ENCODE peak calls at places on chromosomes 3 and 15, in four cellular contexts. D is K562, M is SK-N-SH, S is GM12878. N is an unnamed sample.

GRCh38 chr15:42730135-42730534 is 6.8 kb downstream of the CDAN1 start:
- DNase-seq in D (no peak), M (peak), S (no peak), N (no peak)

GRCh38 chr3:63662500-63662899 is 10.0 kb downstream of the SNTN start:
- DNase-seq in D (peak), M (no peak), S (no peak), N (peak)

GRCh38 chr3:188361888-188362287 is 207.9 kb downstream of the LPP start:
- DNase-seq in M (no peak), S (no peak), D (no peak), N (no peak)

GRCh38 chr3:155386817-155387403 is 93.4 kb upstream of the STRIT1 start:
- DNase-seq in D (no peak), S (no peak), M (no peak), N (no peak)

GRCh38 chr3:147413712-147414325 is 4.7 kb downstream of the ZIC1 start:
- DNase-seq in M (no peak), D (no peak), S (no peak), N (peak)

GRCh38 chr3:160707187-160707789 is 30.3 kb downstream of the ARL14 start:
- DNase-seq in D (peak), S (peak), M (peak), N (no peak)

GRCh38 chr3:5250467-5251195 is 63.1 kb downstream of the EDEM1 start:
- DNase-seq in S (no peak), D (no peak), M (peak), N (no peak)

GRCh38 chr3:87225659-87226058 is 1.4 kb upstream of the CHMP2B start:
- DNase-seq in M (no peak), S (no peak), D (no peak), N (no peak)

GRCh38 chr15:78763796-78764241 is 47.4 kb downstream of the ADAMTS7 start:
- DNase-seq in D (no peak), M (no peak), S (no peak), N (no peak)

GRCh38 chr15:57320543-57321220 is 55.6 kb upstream of the CGNL1 start:
- DNase-seq in M (no peak), S (no peak), D (peak), N (no peak)

GRCh38 chr15:85379403-85380131 is 836 bp upstream of the AKAP13 start:
- DNase-seq in M (peak), S (no peak), D (no peak), N (no peak)

GRCh38 chr15:74314897-74315438 is 52.5 kb downstream of the CYP11A1 start:
- DNase-seq in D (peak), S (no peak), M (no peak), N (no peak)

GRCh38 chr3:101865751-101866509 is 16.6 kb downstream of the NFKBIZ start:
- DNase-seq in D (peak), M (peak), S (no peak), N (peak)

GRCh38 chr3:107899996-107900651 is 190.7 kb downstream of the CD47 start:
- DNase-seq in D (no peak), S (no peak), M (no peak), N (no peak)

GRCh38 chr3:107894998-107895397 is 195.8 kb downstream of the CD47 start:
- DNase-seq in M (no peak), S (no peak), D (peak), N (no peak)

GRCh38 chr3:107892960-107893359 is 197.9 kb downstream of the CD47 start:
- DNase-seq in S (no peak), D (no peak), M (no peak), N (no peak)

DNA sequence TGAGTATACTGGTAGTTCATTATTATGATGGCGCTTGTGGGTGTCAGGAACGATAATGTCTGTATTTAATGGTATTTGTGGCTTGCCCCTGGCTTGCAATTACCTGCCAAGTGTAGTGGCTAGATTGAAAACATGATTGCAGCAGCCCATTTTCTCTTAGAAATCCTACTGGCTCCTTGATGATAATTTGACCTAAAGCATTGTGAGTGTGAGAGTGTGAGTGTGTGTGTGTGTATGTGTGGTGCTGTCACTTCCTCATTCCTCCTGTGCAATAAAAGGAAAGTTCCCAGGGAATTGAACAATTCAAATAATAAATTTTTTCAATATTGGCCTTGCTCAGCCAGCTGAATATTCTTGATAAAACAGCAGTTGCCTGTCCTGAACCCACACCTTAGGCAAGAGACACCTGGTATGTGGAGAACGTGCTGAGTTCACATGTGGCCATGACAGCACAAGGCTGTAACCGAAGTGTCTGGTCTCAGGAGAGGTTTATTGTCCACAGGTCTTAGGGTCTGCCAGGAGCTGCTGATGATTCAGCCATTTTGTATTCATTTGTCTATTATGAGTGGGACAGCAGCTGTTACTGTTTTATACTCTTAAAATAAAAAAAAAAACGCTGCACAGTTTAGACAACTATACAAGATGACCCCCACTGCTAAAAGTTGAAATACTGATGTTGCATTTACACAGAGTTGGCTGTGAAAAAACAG is 193.2 kb downstream of the CD47 start:
- DNase-seq in D (no peak), M (no peak), S (no peak), N (no peak)
- TF ChIP-seq CTCF in D (no peak), M (no peak), S (no peak), N (no peak)

GRCh38 chr3:82132210-82133069 is 371.0 kb upstream of the GBE1 start:
- DNase-seq in M (no peak), S (no peak), D (no peak), N (no peak)

GRCh38 chr3:82130056-82130455 is 368.6 kb upstream of the GBE1 start:
- DNase-seq in M (no peak), S (no peak), D (peak), N (no peak)

GRCh38 chr3:82137050-82137449 is 375.6 kb upstream of the GBE1 start:
- DNase-seq in M (no peak), D (no peak), S (no peak), N (no peak)

GRCh38 chr3:82133070-82133606 is 371.7 kb upstream of the GBE1 start:
- DNase-seq in D (peak), M (peak), S (peak), N (peak)
- TF ChIP-seq USF1 in D (no peak), M (no peak), S (no peak), N (no peak)

GRCh38 chr15:94387442-94387841 is 156.1 kb downstream of the MCTP2 start:
- DNase-seq in D (no peak), M (no peak), S (no peak), N (no peak)
- TF ChIP-seq CTCF in D (no peak), M (no peak), S (no peak), N (no peak)

GRCh38 chr3:60395173-60395762 is 856.0 kb downstream of the FHIT start:
- DNase-seq in S (no peak), D (peak), M (no peak), N (no peak)

GRCh38 chr3:60399295-60399694 is 852.0 kb downstream of the FHIT start:
- DNase-seq in M (no peak), D (peak), S (no peak), N (no peak)

GRCh38 chr3:60402951-60403350 is 848.3 kb downstream of the FHIT start:
- DNase-seq in M (no peak), S (no peak), D (no peak), N (no peak)

GRCh38 chr3:60403866-60404265 is 847.4 kb downstream of the FHIT start:
- DNase-seq in D (no peak), S (no peak), M (no peak), N (no peak)

GRCh38 chr3:60399861-60400845 is 851.1 kb downstream of the FHIT start:
- DNase-seq in S (no peak), D (no peak), M (no peak), N (no peak)
- TF ChIP-seq USF1 in S (no peak), D (no peak), M (no peak), N (no peak)

DNA sequence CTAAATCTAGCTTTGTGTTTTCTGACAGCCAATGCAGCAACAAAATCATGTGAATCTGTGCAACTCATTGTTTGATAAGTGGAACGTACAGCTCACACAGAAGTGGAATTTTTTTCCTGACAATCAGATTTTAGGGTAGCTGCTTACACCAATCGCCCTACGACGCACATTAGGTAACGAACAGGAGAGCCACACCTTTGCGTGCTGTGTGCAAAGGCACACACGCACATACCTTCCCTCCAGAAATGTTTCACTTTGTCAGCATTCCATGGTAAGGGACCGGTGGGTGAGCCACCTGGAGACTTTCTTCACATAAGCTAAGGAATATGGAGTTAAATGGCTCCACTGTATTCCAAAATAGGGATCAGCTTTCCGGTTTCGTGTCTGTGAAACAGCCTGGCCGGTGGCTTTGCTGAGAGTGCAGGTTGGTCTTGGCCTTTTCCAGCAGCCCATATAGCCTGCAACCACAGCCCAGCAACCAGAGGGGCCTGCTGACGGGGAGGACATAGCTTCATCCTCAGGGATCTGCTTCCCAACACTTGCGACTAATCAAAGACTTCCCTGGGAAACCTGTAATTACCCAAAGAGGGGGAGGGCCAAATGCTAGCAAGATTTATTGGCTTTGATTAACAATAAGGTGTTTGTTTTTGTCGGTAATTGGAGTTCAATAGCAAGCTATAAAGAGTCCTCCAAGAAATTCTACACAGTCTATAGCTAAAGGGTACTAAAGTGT is 145.3 kb downstream of the ADAMTS17 start:
- DNase-seq in D (no peak), M (no peak), S (no peak), N (no peak)
- TF ChIP-seq CTCF in D (no peak), M (no peak), S (no peak), N (no peak)

DNA sequence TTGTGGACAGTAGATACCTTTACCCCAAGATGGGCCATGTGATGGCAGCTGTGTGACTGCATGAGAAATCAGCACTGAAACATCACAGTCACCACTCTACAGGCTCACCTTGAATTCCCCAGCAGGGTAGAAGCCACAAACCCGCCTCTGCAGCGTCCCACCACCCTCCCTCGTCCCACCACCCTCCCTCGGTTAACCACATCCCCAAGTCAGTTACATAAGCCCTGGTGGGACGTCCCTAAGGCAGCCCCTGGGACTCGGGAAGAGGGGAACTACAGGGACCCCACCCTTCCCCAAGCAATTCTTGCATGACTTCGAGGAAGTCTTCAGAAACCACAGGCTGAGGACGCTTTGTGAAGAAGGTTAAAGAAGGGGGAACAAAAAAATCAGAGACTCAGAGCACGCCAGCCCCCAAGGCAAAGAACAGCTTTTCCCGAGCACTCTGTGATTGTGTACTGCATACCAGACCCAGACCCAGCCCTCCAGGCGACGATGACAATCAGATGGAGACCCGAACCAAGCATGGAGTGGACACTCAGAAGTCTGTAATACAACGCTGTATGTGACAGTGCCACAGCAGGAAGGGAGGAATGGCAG is 60.5 kb downstream of the SH3BP5 start:
- DNase-seq in M (no peak), D (no peak), S (peak), N (no peak)
- TF ChIP-seq USF1 in M (no peak), D (peak), S (no peak), N (no peak)

GRCh38 chr3:175546115-175546514 is 687.0 kb downstream of the NAALADL2 start:
- DNase-seq in D (no peak), S (no peak), M (no peak), N (no peak)
- TF ChIP-seq CTCF in D (no peak), S (no peak), M (no peak), N (no peak)

GRCh38 chr3:10775259-10775658 is 40.8 kb upstream of the SLC6A11 start:
- DNase-seq in S (no peak), D (no peak), M (no peak), N (no peak)
- TF ChIP-seq USF1 in S (no peak), D (no peak), M (no peak), N (no peak)

GRCh38 chr15:88118741-88119140 is 137.8 kb downstream of the NTRK3 start:
- DNase-seq in S (no peak), M (no peak), D (no peak), N (no peak)
- TF ChIP-seq CTCF in S (no peak), M (no peak), D (no peak), N (no peak)